ENCODE peak calls at places on chromosomes 1 and 21, in five cellular contexts. M, H, Q, T and R are unnamed samples.

GRCh38 chr1:96815914-96816313 is 94.3 kb downstream of the PTBP2 start:
- DNase-seq in M (no peak), H (no peak), Q (no peak), T (no peak), R (no peak)

GRCh38 chr21:17512245-17513213 is at the start of gene CXADR:
- DNase-seq in M (no peak), H (peak), Q (peak), T (no peak), R (peak)

GRCh38 chr1:36531833-36532232 is 49.1 kb upstream of the CSF3R start:
- DNase-seq in M (no peak), H (no peak), Q (no peak), T (no peak), R (no peak)

GRCh38 chr1:27179373-27179772 is 24.4 kb upstream of the SLC9A1 start:
- DNase-seq in M (no peak), H (no peak), Q (no peak), T (no peak), R (peak)

GRCh38 chr1:224786533-224787249 is 142.8 kb upstream of the DNAH14 start:
- DNase-seq in M (no peak), H (no peak), Q (no peak), T (peak), R (peak)

GRCh38 chr1:47438321-47439150 is 692 bp downstream of the FOXD2 start:
- DNase-seq in M (no peak), H (no peak), Q (peak), T (no peak), R (no peak)

GRCh38 chr1:94961582-94961981 is 34.7 kb upstream of the CNN3 start:
- DNase-seq in M (no peak), H (no peak), Q (no peak), T (no peak), R (no peak)

GRCh38 chr1:200708769-200709168 is 29.9 kb upstream of the CAMSAP2 start:
- DNase-seq in M (no peak), H (no peak), Q (no peak), T (peak), R (peak)

GRCh38 chr1:44723496-44724407 is 7.2 kb downstream of the RNU5D-1 start:
- DNase-seq in M (no peak), H (no peak), Q (peak), T (no peak), R (no peak)
- H3K4me3 ChIP-seq in M (no peak), H (peak), Q (no peak), T (no peak), R (no peak)

DNA sequence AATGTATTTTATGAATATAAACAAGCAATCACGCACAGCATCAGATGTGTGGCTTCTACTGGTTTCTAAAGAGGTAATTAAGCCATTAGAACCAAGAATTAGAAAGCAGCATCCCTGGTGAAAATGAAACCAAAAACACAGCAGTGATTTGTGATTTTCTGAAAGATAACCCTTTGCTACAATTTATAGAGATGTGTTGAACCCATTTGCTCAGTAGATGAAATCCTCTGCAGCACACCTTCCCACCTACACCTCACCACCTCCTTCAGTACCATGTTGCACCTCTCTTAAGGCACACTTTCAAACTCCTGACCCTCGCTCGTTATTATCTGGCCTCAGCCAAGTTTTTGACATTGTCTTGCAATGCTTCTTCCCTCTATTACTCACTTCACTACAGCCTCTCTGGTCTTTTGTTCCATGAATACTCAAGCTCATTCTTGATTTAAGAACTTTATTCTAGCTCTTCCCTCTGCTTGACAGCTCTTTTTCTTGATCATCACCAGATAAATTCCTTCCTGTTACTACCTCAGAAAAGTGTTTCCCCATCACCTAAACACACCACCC is 38.6 kb downstream of the NSL1 start:
- DNase-seq in M (no peak), H (no peak), Q (no peak), T (no peak), R (no peak)
- H3K4me3 ChIP-seq in M (no peak), H (no peak), Q (peak), T (peak), R (no peak)

DNA sequence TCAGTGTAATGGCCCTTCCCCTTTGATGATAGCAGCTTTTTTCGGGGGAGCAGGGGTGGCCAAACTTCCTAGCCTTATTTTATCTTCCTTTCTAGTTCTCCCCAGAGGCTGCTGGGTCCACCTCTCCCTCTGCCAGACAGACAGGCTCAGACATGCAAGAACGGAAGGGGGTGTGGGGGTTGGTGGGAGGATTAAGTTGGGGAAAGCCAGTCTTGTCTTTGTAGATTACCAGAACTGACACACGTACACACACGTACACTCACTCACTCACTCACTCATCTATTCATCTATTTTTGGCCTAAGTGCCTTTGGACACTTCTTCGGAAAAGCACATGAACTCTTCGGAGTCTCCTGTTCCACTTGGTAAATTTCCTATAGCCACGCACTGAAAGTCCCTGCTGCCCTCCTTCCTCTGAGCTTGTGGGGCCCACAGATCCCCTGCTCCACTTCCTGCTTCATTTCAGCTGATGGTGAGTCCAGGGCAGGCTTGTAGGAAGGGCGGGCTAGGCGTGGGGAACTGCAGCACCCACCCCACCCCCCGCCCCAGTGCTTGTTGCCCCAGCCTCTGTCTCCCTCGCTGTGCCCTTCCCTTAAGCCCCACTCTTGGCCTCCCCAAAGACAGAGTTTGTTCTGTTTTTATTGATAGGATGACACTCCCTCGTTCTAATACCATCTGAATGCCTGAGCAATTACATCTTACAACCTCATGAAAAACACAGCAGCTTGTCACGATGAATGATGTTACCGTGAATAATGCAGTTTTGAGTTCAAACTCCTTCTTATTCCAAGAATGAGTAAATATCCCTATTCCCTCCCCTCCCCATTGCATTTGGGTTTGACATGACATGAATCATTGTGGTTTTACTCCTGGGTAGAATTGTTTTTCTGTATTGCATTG is 60.7 kb upstream of the ATP5PO start:
- DNase-seq in M (peak), H (peak), Q (peak), T (peak), R (peak)
- H3K4me3 ChIP-seq in M (peak), H (no peak), Q (peak), T (no peak), R (peak)

GRCh38 chr21:36149788-36150187 is 6.8 kb upstream of the DOP1B start:
- DNase-seq in M (no peak), H (no peak), Q (no peak), T (no peak), R (no peak)
- H3K4me3 ChIP-seq in M (no peak), H (no peak), Q (peak), T (no peak), R (no peak)